ENCODE peak calls at places on chromosome 10, in four cellular contexts. One of them, this sample, is unnamed.

GRCh38 chr10:46999217-46999616 is 88.0 kb downstream of the PTPN20 start:
- DNase-seq in ovary: no peak
- DNase-seq in transverse colon: no peak
- DNase-seq in A549: no peak
- DNase-seq in this sample: no peak

GRCh38 chr10:86372785-86373239 is 6.2 kb upstream of the GRID1 start:
- DNase-seq in ovary: no peak
- DNase-seq in transverse colon: no peak
- DNase-seq in A549: no peak
- DNase-seq in this sample: peak

GRCh38 chr10:28532509-28533314 is at the start of gene WAC:
- DNase-seq in ovary: peak
- DNase-seq in transverse colon: peak
- DNase-seq in A549: peak
- DNase-seq in this sample: peak

GRCh38 chr10:127506094-127506493 is 43.0 kb upstream of the NPS start:
- DNase-seq in ovary: no peak
- DNase-seq in transverse colon: no peak
- DNase-seq in A549: no peak
- DNase-seq in this sample: no peak

GRCh38 chr10:132836248-132836831 is 50.4 kb upstream of the NKX6-2 start:
- DNase-seq in ovary: no peak
- DNase-seq in transverse colon: no peak
- DNase-seq in A549: no peak
- DNase-seq in this sample: no peak

GRCh38 chr10:60816624-60817023 is 38.3 kb downstream of the CDK1 start:
- DNase-seq in ovary: no peak
- DNase-seq in transverse colon: peak
- DNase-seq in A549: peak
- DNase-seq in this sample: no peak

GRCh38 chr10:77180104-77180503 is 457.5 kb downstream of the KCNMA1 start:
- DNase-seq in ovary: no peak
- DNase-seq in transverse colon: no peak
- DNase-seq in A549: no peak
- DNase-seq in this sample: no peak

GRCh38 chr10:58950618-58951017 is 225.8 kb upstream of the PHYHIPL start:
- DNase-seq in ovary: no peak
- DNase-seq in transverse colon: no peak
- DNase-seq in A549: peak
- DNase-seq in this sample: no peak

GRCh38 chr10:34655286-34656170 is 159.6 kb downstream of the PARD3 start:
- DNase-seq in ovary: no peak
- DNase-seq in transverse colon: peak
- DNase-seq in A549: peak
- DNase-seq in this sample: no peak

GRCh38 chr10:91197044-91197651 is 23.3 kb upstream of the PCGF5 start:
- DNase-seq in ovary: no peak
- DNase-seq in transverse colon: no peak
- DNase-seq in A549: no peak
- DNase-seq in this sample: no peak

GRCh38 chr10:3987142-3987974 is 202.3 kb upstream of the KLF6 start:
- DNase-seq in ovary: no peak
- DNase-seq in transverse colon: no peak
- DNase-seq in A549: no peak
- DNase-seq in this sample: no peak

GRCh38 chr10:78899996-78900714 is 168.6 kb upstream of the ZMIZ1 start:
- DNase-seq in ovary: peak
- DNase-seq in transverse colon: no peak
- DNase-seq in A549: no peak
- DNase-seq in this sample: peak

GRCh38 chr10:1569208-1569607 is 168.1 kb downstream of the ADARB2 start:
- DNase-seq in ovary: no peak
- DNase-seq in transverse colon: no peak
- DNase-seq in A549: no peak
- DNase-seq in this sample: no peak

GRCh38 chr10:34628174-34628802 is 186.8 kb downstream of the PARD3 start:
- DNase-seq in ovary: peak
- DNase-seq in transverse colon: peak
- DNase-seq in A549: no peak
- DNase-seq in this sample: peak

GRCh38 chr10:124383496-124383895 is 35.2 kb downstream of the OAT start:
- DNase-seq in ovary: no peak
- DNase-seq in transverse colon: no peak
- DNase-seq in A549: no peak
- DNase-seq in this sample: no peak

GRCh38 chr10:117217196-117217761 is 20.0 kb downstream of the KCNK18 start:
- DNase-seq in ovary: no peak
- DNase-seq in transverse colon: peak
- DNase-seq in A549: peak
- DNase-seq in this sample: no peak

GRCh38 chr10:127890935-127891334 is 1.8 kb downstream of the CLRN3 start:
- DNase-seq in ovary: no peak
- DNase-seq in transverse colon: no peak
- DNase-seq in A549: no peak
- DNase-seq in this sample: no peak

GRCh38 chr10:71985542-71986250 is 21.5 kb downstream of the CHST3 start:
- DNase-seq in ovary: no peak
- DNase-seq in transverse colon: no peak
- DNase-seq in A549: no peak
- DNase-seq in this sample: no peak

DNA sequence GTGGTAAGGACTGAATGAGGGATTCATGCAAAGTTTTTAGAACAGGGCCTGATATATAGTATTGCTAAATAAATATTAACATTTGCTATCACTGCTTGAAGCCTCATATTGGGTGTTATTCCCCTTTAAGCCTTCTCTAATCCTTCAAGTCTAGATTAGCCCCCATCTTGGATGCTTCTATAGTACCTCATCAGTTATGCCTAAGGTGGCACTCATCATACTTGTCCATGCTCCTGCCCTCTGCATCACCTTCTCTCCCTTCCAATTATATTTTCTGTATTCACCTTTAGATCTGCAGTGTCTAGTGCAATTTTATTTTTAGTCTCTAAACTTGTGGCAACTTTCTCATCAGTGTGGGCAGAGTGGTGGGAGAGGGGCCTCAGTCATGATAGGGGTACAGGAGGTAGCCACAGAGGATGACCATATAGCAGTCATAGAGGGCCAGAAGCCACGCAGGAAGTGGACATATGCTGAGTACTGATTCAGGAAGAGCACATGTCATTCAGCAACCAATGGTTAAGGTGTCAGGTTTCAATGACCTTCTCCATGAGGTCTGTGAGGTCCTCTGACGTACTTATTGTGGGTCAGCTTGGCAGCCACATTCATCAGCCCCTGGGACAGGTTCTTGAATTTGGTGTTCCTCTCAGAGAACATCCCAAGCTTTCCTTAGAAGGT is 2.5 kb downstream of the ENTPD1 start:
- DNase-seq in ovary: no peak
- DNase-seq in transverse colon: peak
- DNase-seq in A549: no peak
- DNase-seq in this sample: no peak
- TF ChIP-seq EP300 in ovary: no peak
- TF ChIP-seq EP300 in transverse colon: no peak
- TF ChIP-seq EP300 in A549: no peak
- TF ChIP-seq EP300 in this sample: no peak

GRCh38 chr10:120873741-120874140 is 22.6 kb downstream of the WDR11 start:
- DNase-seq in ovary: no peak
- DNase-seq in transverse colon: no peak
- DNase-seq in A549: no peak
- DNase-seq in this sample: no peak
- H3K4me3 ChIP-seq in ovary: no peak
- H3K4me3 ChIP-seq in transverse colon: no peak
- H3K4me3 ChIP-seq in A549: no peak
- H3K4me3 ChIP-seq in this sample: no peak

GRCh38 chr10:52855546-52856325 is 83.2 kb upstream of the MBL2 start:
- DNase-seq in ovary: no peak
- DNase-seq in transverse colon: no peak
- DNase-seq in A549: no peak
- DNase-seq in this sample: no peak

GRCh38 chr10:52858722-52859121 is 86.1 kb upstream of the MBL2 start:
- DNase-seq in ovary: no peak
- DNase-seq in transverse colon: no peak
- DNase-seq in A549: no peak
- DNase-seq in this sample: no peak

DNA sequence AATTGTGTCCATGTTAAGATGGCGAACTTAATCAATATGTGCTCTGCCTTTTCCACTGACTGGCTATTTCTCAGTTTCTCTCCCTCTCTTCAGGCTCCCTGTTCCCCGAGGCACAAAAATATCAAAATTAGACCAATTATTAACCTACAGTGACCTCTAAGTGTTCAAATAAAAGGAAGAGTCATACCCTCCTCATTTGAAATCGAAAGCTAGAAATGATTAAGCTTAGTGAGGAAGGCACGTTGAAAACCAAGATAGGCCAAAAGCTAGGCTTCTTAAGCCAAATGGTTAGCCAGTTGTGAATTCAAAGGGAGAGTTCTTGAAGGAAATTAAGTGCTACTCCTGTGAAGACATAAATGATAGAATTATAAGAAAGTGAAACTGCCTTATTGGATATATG is 81.1 kb upstream of the MBL2 start:
- DNase-seq in ovary: no peak
- DNase-seq in transverse colon: no peak
- DNase-seq in A549: no peak
- DNase-seq in this sample: no peak
- TF ChIP-seq EP300 in ovary: no peak
- TF ChIP-seq EP300 in transverse colon: no peak
- TF ChIP-seq EP300 in A549: no peak
- TF ChIP-seq EP300 in this sample: no peak

GRCh38 chr10:35765039-35765662 is 123.1 kb upstream of the FZD8 start:
- DNase-seq in ovary: peak
- DNase-seq in transverse colon: peak
- DNase-seq in A549: no peak
- DNase-seq in this sample: no peak
- H3K4me3 ChIP-seq in ovary: no peak
- H3K4me3 ChIP-seq in transverse colon: no peak
- H3K4me3 ChIP-seq in A549: no peak
- H3K4me3 ChIP-seq in this sample: no peak

DNA sequence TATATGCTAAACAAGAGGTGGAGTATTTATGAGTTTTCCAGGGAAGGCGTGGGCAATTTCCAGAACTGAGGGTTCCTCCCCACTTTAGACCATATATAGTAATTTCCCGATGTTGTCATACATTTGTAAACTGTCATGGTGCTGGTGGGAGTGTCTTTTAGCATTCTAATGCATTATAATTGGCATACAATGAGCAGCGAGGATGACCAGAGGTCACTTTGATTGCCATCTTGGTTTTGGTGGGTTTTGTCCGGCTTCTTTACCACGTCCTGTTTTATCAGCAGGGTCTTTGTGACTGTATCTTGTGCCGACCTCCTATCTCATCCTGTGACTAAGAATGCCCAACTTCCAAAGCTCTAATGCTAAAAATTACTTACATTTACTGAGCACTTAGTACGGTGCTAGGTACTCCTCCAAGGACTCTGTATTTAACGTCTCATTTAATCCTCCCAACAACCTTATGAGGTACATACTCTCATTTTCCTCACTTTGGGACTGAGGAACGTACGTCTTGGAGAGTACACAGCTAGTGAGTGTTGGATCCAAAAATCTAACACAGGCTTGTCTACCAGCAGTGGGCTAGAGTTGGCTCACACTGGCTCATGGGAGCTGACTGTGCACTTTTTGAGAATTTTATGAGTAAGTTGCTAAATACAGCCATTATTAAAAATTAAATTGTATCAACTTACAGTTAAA is 144.8 kb upstream of the NEBL start:
- DNase-seq in ovary: no peak
- DNase-seq in transverse colon: no peak
- DNase-seq in A549: no peak
- DNase-seq in this sample: no peak
- TF ChIP-seq EP300 in ovary: no peak
- TF ChIP-seq EP300 in transverse colon: no peak
- TF ChIP-seq EP300 in A549: no peak
- TF ChIP-seq EP300 in this sample: no peak

GRCh38 chr10:52440612-52441285 is 126.7 kb downstream of the DKK1 start:
- DNase-seq in ovary: no peak
- DNase-seq in transverse colon: no peak
- DNase-seq in A549: no peak
- DNase-seq in this sample: no peak
- H3K4me3 ChIP-seq in ovary: no peak
- H3K4me3 ChIP-seq in transverse colon: no peak
- H3K4me3 ChIP-seq in A549: no peak
- H3K4me3 ChIP-seq in this sample: no peak

GRCh38 chr10:122424059-122424458 is 30.4 kb upstream of the ARMS2 start:
- DNase-seq in ovary: no peak
- DNase-seq in transverse colon: no peak
- DNase-seq in A549: no peak
- DNase-seq in this sample: no peak
- TF ChIP-seq EP300 in ovary: no peak
- TF ChIP-seq EP300 in transverse colon: no peak
- TF ChIP-seq EP300 in A549: no peak
- TF ChIP-seq EP300 in this sample: no peak

This sample was measured in tibial nerve.